ENCODE peak calls at places on chromosomes 3 and 15, in four cellular contexts. Q is Kasumi-1, F is substantia nigra, O is HS-27A. D is an unnamed sample.

GRCh38 chr3:111253733-111254132 is 182.1 kb downstream of the NECTIN3 start:
- DNase-seq in Q (no peak), F (no peak), O (no peak), D (no peak)

GRCh38 chr15:71899665-71900064 is 89.3 kb downstream of the NR2E3 start:
- DNase-seq in Q (no peak), F (no peak), O (no peak), D (no peak)

GRCh38 chr15:75785771-75786563 is 57.3 kb upstream of the UBE2Q2 start:
- DNase-seq in Q (peak), F (no peak), O (no peak), D (no peak)

GRCh38 chr3:9330166-9330703 is 32.6 kb upstream of the THUMPD3 start:
- DNase-seq in Q (no peak), F (no peak), O (no peak), D (no peak)

GRCh38 chr15:47951761-47952160 is 169.0 kb upstream of the SLC24A5 start:
- DNase-seq in Q (no peak), F (no peak), O (no peak), D (no peak)

GRCh38 chr15:78034495-78035191 is 42.9 kb downstream of the TBC1D2B start:
- DNase-seq in Q (peak), F (no peak), O (no peak), D (no peak)

GRCh38 chr3:140617135-140617534 is 60.7 kb upstream of the TRIM42 start:
- DNase-seq in Q (no peak), F (no peak), O (no peak), D (no peak)

GRCh38 chr15:85419200-85419599 is 38.8 kb downstream of the AKAP13 start:
- DNase-seq in Q (no peak), F (no peak), O (no peak), D (no peak)

GRCh38 chr15:69279636-69280035 is 19.1 kb upstream of the PAQR5 start:
- DNase-seq in Q (no peak), F (no peak), O (no peak), D (no peak)

D was measured in SJSA1.